ENCODE peak calls at places on chromosomes 6 and 20, in ten cellular contexts. K is anterior cingulate cortex; I is Daoy; J is GM12891; H is OCI-M1; G is SK-N-SH; V is effector memory CD8-positive, alpha-beta T cell; M is stimulated activated CD4-positive, alpha-beta T cell treated with anti-CD3 and anti-CD28 coated beads, Interleukin-1b, Interleukin-23, amount 100 ng/mL, for 1 hour; C is astrocyte of the spinal cord; E is globus pallidus. O is an unnamed sample.
A peak's percentile ranks its signal among the peaks of the same experiment; 100 is the strongest.

GRCh38 chr6:74976026-74976425 is 229.8 kb downstream of the COL12A1 start:
- DNase-seq in K (no peak), C (no peak), J (no peak), I (no peak), V (no peak), G (no peak), E (no peak), M (no peak), H (no peak), O (no peak)

GRCh38 chr6:39933669-39934059 is 598 bp downstream of the MOCS1 start:
- DNase-seq in G (no peak), V (no peak), J (no peak), E (no peak), K (no peak), C (no peak), H (no peak), I (no peak), M (no peak), O (no peak)

GRCh38 chr6:170393807-170394399 is 87.3 kb downstream of the FAM120B start:
- DNase-seq in G (no peak), J (no peak), H (no peak), K (no peak), C (peak; percentile 36), I (no peak), M (no peak), V (no peak), E (no peak), O (no peak)

GRCh38 chr20:51995038-51995437 is 192.7 kb upstream of the SALL4 start:
- DNase-seq in G (no peak), M (no peak), H (no peak), V (no peak), J (no peak), C (peak; percentile 9), I (no peak), K (no peak), E (no peak), O (no peak)

GRCh38 chr6:2843138-2843740 is 1.6 kb upstream of the SERPINB1 start:
- DNase-seq in G (no peak), K (no peak), M (no peak), J (no peak), H (no peak), I (no peak), C (no peak), V (no peak), E (no peak), O (no peak)

GRCh38 chr6:15017251-15017650 is 228.6 kb upstream of the JARID2 start:
- DNase-seq in M (no peak), I (peak; percentile 25), C (peak; percentile 11), J (no peak), G (no peak), E (peak; percentile 8), K (no peak), H (peak; percentile 89), V (no peak), O (no peak)

GRCh38 chr6:117976030-117976651 is 69.1 kb downstream of the SLC35F1 start:
- DNase-seq in C (peak; percentile 57), M (no peak), E (peak; percentile 63), V (peak; percentile 13), I (peak; percentile 13), H (peak; percentile 81), G (peak; percentile 34), K (no peak), J (no peak), O (no peak)

GRCh38 chr20:54078296-54078695 is 7.9 kb upstream of the BCAS1 start:
- DNase-seq in G (no peak), I (no peak), K (no peak), M (no peak), E (no peak), H (no peak), C (no peak), J (no peak), V (no peak), O (no peak)

GRCh38 chr6:142675517-142675916 is 269.5 kb downstream of the HIVEP2 start:
- DNase-seq in J (no peak), V (no peak), K (no peak), E (no peak), M (no peak), G (no peak), C (no peak), I (no peak), H (no peak), O (no peak)

O was measured in DMS 273 treated with DMSO at 0.1 percent for 48 hours.